ENCODE peak calls at places on chromosomes 6 and 20, in eight cellular contexts. N is choroid plexus epithelial cell, A is hepatocyte, S is Calu3, M is type B pancreatic cell, Z is AG10803, R is body of pancreas, P is tibial nerve. T is an unnamed sample.

GRCh38 chr6:45185403-45186251 is 142.5 kb upstream of the RUNX2 start:
- DNase-seq in N (peak; percentile 38), R (no peak), Z (peak; percentile 29), M (no peak), A (no peak), P (no peak), S (no peak), T (peak; percentile 11)

GRCh38 chr6:147156799-147157382 is 47.3 kb upstream of the STXBP5 start:
- DNase-seq in Z (no peak), S (no peak), P (no peak), N (peak; percentile 94), A (peak; percentile 17), R (no peak), M (no peak), T (peak; percentile 96)

GRCh38 chr6:139595183-139595582 is 220.7 kb upstream of the CITED2 start:
- DNase-seq in Z (peak; percentile 66), M (no peak), P (no peak), R (no peak), S (no peak), N (peak; percentile 75), A (no peak), T (peak; percentile 43)

GRCh38 chr20:25587536-25587935 is 2.2 kb upstream of the NINL start:
- DNase-seq in A (no peak), N (no peak), S (no peak), Z (no peak), M (no peak), P (no peak), R (no peak), T (no peak)

GRCh38 chr6:168607272-168608112 is 166.5 kb downstream of the SMOC2 start:
- DNase-seq in P (no peak), Z (no peak), M (no peak), N (no peak), A (peak; percentile 29), R (no peak), S (peak; percentile 13), T (no peak)

GRCh38 chr6:139449611-139450000 is 75.2 kb upstream of the CITED2 start:
- DNase-seq in Z (peak; percentile 36), S (no peak), N (peak; percentile 61), M (no peak), R (no peak), A (no peak), P (no peak), T (peak; percentile 41)

GRCh38 chr20:57445298-57445697 is 54.1 kb downstream of the RBM38 start:
- DNase-seq in N (peak; percentile 14), S (no peak), A (peak; percentile 41), P (no peak), M (no peak), Z (peak; percentile 91), R (no peak), T (peak; percentile 71)

GRCh38 chr6:122202576-122203137 is 196.8 kb upstream of the HSF2 start:
- DNase-seq in P (no peak), M (no peak), R (no peak), S (peak; percentile 2), Z (peak; percentile 10), N (no peak), A (no peak), T (no peak)

GRCh38 chr20:49282584-49283171 is 4.8 kb upstream of the ZNFX1 start:
- DNase-seq in Z (no peak), A (no peak), M (no peak), R (no peak), N (no peak), S (no peak), P (no peak), T (no peak)

GRCh38 chr20:56630506-56631317 is 1.6 kb downstream of the TFAP2C start:
- DNase-seq in A (peak; percentile 39), S (no peak), N (peak; percentile 20), Z (peak; percentile 42), R (no peak), P (no peak), M (peak; percentile 74), T (peak; percentile 16)

GRCh38 chr20:21308340-21308739 is 5.2 kb downstream of the XRN2 start:
- DNase-seq in Z (no peak), N (no peak), M (no peak), S (no peak), R (no peak), P (no peak), A (no peak), T (no peak)
- TF ChIP-seq CTCF in Z (no peak), N (no peak), M (no peak), S (no peak), R (no peak), P (no peak), A (no peak), T (no peak)

DNA sequence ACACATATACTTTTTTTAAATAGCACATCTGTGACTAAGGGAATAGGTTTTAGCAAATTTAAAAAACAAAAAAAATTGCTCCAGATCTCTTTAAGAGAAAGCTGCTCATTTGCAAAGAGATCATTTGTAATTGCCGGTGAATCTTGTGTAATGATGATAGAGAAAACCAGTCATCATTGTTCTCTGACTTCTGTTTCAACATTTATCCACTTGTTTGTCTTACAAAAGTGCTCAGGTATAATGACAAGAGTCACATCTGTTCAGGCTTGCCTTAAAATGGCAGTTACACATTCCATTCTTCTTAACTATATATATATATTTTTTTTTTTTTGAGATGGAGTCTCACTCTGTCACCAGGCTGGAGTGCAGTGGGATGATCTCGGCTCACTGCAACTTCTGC is 165.2 kb downstream of the AIG1 start:
- DNase-seq in A (no peak), P (no peak), Z (no peak), N (no peak), R (no peak), M (no peak), S (no peak), T (no peak)
- TF ChIP-seq CTCF in A (no peak), P (no peak), Z (no peak), N (no peak), R (no peak), M (no peak), S (no peak), T (no peak)

GRCh38 chr6:1764584-1764983 is 154.9 kb downstream of the FOXC1 start:
- DNase-seq in P (no peak), M (no peak), N (peak; percentile 71), Z (peak; percentile 45), R (no peak), S (no peak), A (no peak), T (no peak)

GRCh38 chr6:1763411-1763810 is 153.7 kb downstream of the FOXC1 start:
- DNase-seq in M (no peak), A (no peak), R (no peak), N (no peak), S (peak; percentile 30), Z (no peak), P (no peak), T (no peak)

GRCh38 chr6:1767481-1768246 is 157.9 kb downstream of the FOXC1 start:
- DNase-seq in S (peak; percentile 29), A (peak; percentile 26), R (peak; percentile 42), P (peak; percentile 53), M (no peak), N (peak; percentile 51), Z (peak; percentile 85), T (peak; percentile 79)

GRCh38 chr6:1765160-1765900 is 155.6 kb downstream of the FOXC1 start:
- DNase-seq in A (no peak), P (no peak), Z (no peak), S (no peak), M (no peak), R (no peak), N (no peak), T (no peak)

DNA sequence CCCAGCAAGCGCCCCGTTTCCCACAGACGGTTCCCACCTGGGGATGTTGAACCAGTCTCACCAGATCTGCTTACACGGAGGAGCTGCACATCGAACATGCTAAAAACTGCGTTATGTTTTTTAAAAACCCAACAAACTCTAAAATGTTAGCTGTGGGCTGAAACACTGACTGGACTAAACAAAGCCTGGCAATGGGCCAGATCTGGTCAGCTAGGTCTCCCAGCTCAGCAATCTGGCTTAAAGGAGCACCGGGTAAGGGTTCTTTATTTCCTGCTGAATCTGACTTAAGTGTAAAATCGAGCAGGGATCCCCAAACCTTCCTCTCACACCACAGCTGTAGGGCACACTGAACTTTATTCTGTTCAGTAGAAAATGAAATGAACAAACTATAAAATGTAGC is 156.9 kb downstream of the FOXC1 start:
- DNase-seq in S (peak; percentile 42), P (no peak), N (peak; percentile 53), R (peak; percentile 73), Z (no peak), M (no peak), A (no peak), T (peak; percentile 38)
- TF ChIP-seq CTCF in S (no peak), P (no peak), N (no peak), R (no peak), Z (no peak), M (no peak), A (no peak), T (no peak)

DNA sequence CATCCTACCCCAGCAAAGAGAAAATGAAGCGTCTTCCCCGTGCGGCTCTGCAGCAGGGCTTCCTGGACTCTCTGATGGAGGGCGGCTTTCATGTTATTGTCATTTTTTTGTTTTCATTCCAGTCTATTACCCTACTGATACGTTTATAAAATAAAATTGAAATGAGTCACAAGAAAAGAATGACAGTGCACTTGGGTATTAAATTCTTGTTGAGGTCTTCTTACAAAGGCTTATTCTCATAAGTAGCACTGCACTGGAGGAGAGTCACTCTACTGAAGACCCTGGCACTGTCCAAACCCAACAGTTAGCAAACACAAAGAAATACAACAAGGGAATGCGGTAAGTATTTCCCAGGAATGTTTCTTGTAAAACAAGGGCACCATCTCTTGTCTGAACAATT is 379.3 kb downstream of the MAFB start:
- DNase-seq in R (no peak), S (no peak), A (no peak), P (no peak), M (no peak), N (peak; percentile 10), Z (no peak), T (no peak)
- TF ChIP-seq CTCF in R (no peak), S (no peak), A (no peak), P (no peak), M (no peak), N (no peak), Z (no peak), T (no peak)

DNA sequence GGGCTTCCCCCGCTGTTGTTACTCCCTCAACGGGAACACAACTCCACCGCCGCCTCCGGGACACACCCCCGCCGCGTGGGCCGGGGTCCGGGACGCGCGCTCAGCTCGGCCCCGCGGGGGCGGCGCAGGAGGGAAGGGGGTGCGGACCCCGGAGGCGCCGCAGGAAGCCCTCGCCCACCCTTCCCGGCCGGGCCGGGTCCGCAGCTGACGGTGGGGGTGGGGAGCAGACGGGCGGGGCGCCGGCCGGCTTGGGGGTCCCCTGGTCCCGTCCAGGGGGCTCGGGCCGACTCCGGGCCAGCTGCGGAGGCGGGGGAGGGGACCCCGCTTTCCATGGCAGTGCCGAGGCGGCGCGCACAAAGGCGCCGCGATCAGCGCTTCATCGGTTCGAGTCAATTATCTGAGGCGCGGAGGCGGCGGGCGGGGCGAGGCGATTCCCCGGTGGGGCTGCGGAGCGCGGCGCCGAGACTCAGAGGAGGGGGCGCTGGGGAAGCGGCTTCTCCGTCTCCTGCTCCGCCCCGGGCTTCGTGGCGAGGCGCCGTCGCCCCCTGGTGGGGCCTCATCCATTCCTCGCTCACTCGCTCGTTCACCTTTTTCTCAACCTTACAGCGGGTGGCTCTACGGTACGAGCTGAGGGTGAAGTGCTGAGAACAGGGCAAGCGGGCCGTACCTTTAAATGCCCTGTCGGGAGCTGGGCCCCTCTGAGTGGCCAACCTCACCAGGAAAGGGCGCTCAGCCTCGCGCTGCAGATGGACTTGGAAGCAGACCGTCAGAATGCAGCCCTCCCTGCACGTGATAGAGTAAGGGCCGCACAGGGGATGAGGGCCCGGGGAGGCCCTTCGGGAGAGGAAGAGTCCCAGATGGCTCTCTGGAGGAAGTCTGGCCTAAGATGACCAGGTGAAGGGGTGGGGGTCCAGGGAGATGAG is 40.0 kb downstream of the SLC52A3 start:
- DNase-seq in A (peak; percentile 83), R (peak; percentile 46), Z (no peak), P (no peak), M (peak; percentile 81), S (peak; percentile 80), N (peak; percentile 45), T (peak; percentile 22)
- TF ChIP-seq CTCF in A (peak; percentile 69), R (peak; percentile 52), Z (peak; percentile 47), P (peak; percentile 13), M (peak; percentile 83), S (peak; percentile 68), N (peak; percentile 72), T (peak; percentile 45)